ENCODE peak calls at places on chromosome 13, in six cellular contexts. S, B, L, E, J and P are unnamed samples.

GRCh38 chr13:95740921-95741320 is 64.0 kb downstream of the DNAJC3 start:
- DNase-seq in B (no peak), J (no peak), L (no peak), E (no peak), S (no peak), P (no peak)

GRCh38 chr13:62473190-62473943 is 1057.7 kb upstream of the PCDH20 start:
- DNase-seq in E (no peak), J (no peak), B (no peak), L (no peak), S (no peak), P (no peak)

GRCh38 chr13:51541809-51542258 is 42.4 kb upstream of the WDFY2 start:
- DNase-seq in S (no peak), B (no peak), L (no peak), E (peak), J (no peak), P (no peak)

GRCh38 chr13:97492684-97493371 is 58.9 kb downstream of the RAP2A start:
- DNase-seq in E (no peak), B (no peak), J (no peak), S (no peak), L (no peak), P (no peak)

GRCh38 chr13:110636701-110637201 is 21.4 kb downstream of the NAXD start:
- DNase-seq in S (no peak), L (no peak), E (no peak), J (no peak), B (no peak), P (no peak)

GRCh38 chr13:89965252-89965651 is 1382.2 kb upstream of the MIR17HG start:
- DNase-seq in B (no peak), E (no peak), J (no peak), S (no peak), L (no peak), P (no peak)

GRCh38 chr13:47932953-47933687 is 68.0 kb downstream of the SUCLA2 start:
- DNase-seq in S (no peak), J (no peak), L (no peak), E (no peak), B (no peak), P (no peak)

GRCh38 chr13:30481241-30481760 is 15.6 kb upstream of the HMGB1 start:
- DNase-seq in L (no peak), B (no peak), J (no peak), S (no peak), E (no peak), P (no peak)

GRCh38 chr13:26112843-26113242 is 61.0 kb upstream of the SHISA2 start:
- DNase-seq in S (no peak), J (no peak), E (no peak), L (no peak), B (no peak), P (no peak)

GRCh38 chr13:49022472-49023144 is 46.9 kb downstream of the FNDC3A start:
- DNase-seq in J (no peak), S (no peak), B (no peak), E (peak), L (no peak), P (no peak)

GRCh38 chr13:41111454-41111853 is 21.1 kb downstream of the KBTBD6 start:
- DNase-seq in E (no peak), L (no peak), S (no peak), J (no peak), B (no peak), P (no peak)

GRCh38 chr13:27775943-27776342 is 16.3 kb upstream of the GSX1 start:
- DNase-seq in L (no peak), B (no peak), J (no peak), S (no peak), E (no peak), P (no peak)

GRCh38 chr13:50200988-50201387 is 185.7 kb downstream of the KCNRG start:
- DNase-seq in J (no peak), S (no peak), L (no peak), E (no peak), B (no peak), P (no peak)

GRCh38 chr13:89457977-89458376 is 1786.8 kb downstream of the SLITRK5 start:
- DNase-seq in S (no peak), E (peak), B (no peak), J (no peak), L (no peak), P (no peak)

GRCh38 chr13:110450016-110450900 is 111.3 kb downstream of the RAB20 start:
- DNase-seq in J (no peak), B (no peak), E (no peak), S (no peak), L (no peak), P (no peak)

GRCh38 chr13:48547663-48548092 is 14.8 kb upstream of the RCBTB2 start:
- DNase-seq in E (no peak), B (no peak), S (no peak), L (no peak), J (no peak), P (no peak)